ENCODE peak calls at places on chromosomes 6 and 20, in nine cellular contexts. Y is ovary, M is IMR-90, A is left ventricle myocardium inferior, J is tibial nerve, V is mammary epithelial cell, I is heart left ventricle, T is heart right ventricle, N is colonic mucosa. S is an unnamed sample.
A peak's percentile ranks its signal among the peaks of the same experiment; 100 is the strongest.

GRCh38 chr6:2441881-2442475 is 196.6 kb upstream of the GMDS start:
- DNase-seq in Y (no peak), M (peak; percentile 18), A (no peak), J (no peak), V (peak; percentile 29), I (no peak), T (no peak), N (no peak), S (no peak)

GRCh38 chr6:148037496-148037895 is 305.1 kb upstream of the SASH1 start:
- DNase-seq in Y (no peak), M (peak; percentile 50), A (no peak), J (no peak), V (no peak), I (no peak), T (no peak), N (no peak), S (no peak)

GRCh38 chr6:106716966-106717365 is 87.6 kb downstream of the QRSL1 start:
- DNase-seq in Y (no peak), M (no peak), A (no peak), J (no peak), V (no peak), I (no peak), T (no peak), N (peak; percentile 29), S (no peak)

GRCh38 chr6:7761047-7761446 is 35.1 kb downstream of the BMP6 start:
- DNase-seq in Y (no peak), M (peak; percentile 73), A (no peak), J (no peak), V (peak; percentile 52), I (no peak), T (no peak), N (no peak), S (no peak)

GRCh38 chr6:117270121-117270959 is 5.0 kb downstream of the VGLL2 start:
- DNase-seq in Y (no peak), M (no peak), A (no peak), J (no peak), V (peak; percentile 27), I (no peak), T (peak; percentile 12), N (no peak), S (peak; percentile 74)

GRCh38 chr6:75126518-75126917 is 79.3 kb downstream of the COL12A1 start:
- DNase-seq in Y (no peak), M (no peak), A (no peak), J (no peak), V (no peak), I (no peak), T (no peak), N (no peak), S (no peak)

GRCh38 chr6:148935705-148936306 is 189.0 kb downstream of the UST start:
- DNase-seq in Y (no peak), M (peak; percentile 71), A (no peak), J (no peak), V (peak; percentile 79), I (no peak), T (no peak), N (no peak), S (no peak)

GRCh38 chr20:23412026-23412425 is 9.3 kb downstream of the NAPB start:
- DNase-seq in Y (no peak), M (peak; percentile 7), A (no peak), J (no peak), V (no peak), I (no peak), T (no peak), N (no peak), S (no peak)

GRCh38 chr20:40251284-40251932 is 437.6 kb downstream of the MAFB start:
- DNase-seq in Y (no peak), M (peak; percentile 15), A (no peak), J (peak; percentile 30), V (peak; percentile 48), I (no peak), T (no peak), N (peak; percentile 50), S (no peak)

GRCh38 chr6:28648878-28649375 is 123.2 kb downstream of the GPX5 start:
- DNase-seq in Y (no peak), M (no peak), A (no peak), J (no peak), V (no peak), I (no peak), T (no peak), N (no peak), S (no peak)

GRCh38 chr6:22737331-22737730 is 168.0 kb downstream of the HDGFL1 start:
- DNase-seq in Y (peak; percentile 63), M (peak; percentile 53), A (no peak), J (peak; percentile 16), V (peak; percentile 17), I (no peak), T (no peak), N (peak; percentile 31), S (peak; percentile 63)

DNA sequence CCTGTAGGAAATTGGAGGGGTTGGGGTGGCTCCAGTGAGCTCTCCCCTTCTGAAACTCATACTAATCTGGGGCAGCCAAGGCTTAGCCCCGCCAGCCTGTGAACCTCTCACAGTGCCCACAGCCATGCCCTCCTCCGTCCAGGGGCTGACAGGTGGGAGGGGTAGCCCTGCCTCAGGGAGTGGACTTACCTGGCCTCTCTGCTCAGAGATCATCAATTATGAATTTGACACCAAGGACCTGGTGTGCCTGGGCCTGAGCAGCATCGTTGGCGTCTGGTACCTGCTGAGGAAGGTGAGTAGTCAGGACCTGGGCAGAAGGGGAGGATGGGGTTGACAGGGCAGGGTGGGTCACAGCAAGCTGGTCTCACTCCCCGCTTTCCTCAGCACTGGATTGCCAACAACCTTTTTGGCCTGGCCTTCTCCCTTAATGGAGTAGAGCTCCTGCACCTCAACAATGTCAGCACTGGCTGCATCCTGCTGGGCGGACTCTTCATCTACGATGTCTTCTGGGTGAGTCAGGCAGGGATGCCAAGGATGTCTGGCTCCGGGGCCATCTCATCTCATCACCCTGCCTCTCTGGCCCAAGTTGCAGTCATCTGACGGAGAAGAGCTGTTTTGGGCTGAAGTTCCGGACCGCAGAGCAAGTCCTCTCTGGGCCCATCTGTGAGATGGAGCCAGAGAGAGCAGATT is 34.7 kb downstream of the HM13 start:
- DNase-seq in Y (no peak), M (no peak), A (no peak), J (no peak), V (no peak), I (no peak), T (no peak), N (no peak), S (no peak)
- H3K4me3 ChIP-seq in Y (no peak overlapping the region), M (no peak overlapping the region), A (peak overlapping the region; percentile 70), J (peak overlapping the region; percentile 57), V (no peak overlapping the region), I (no peak overlapping the region), T (no peak overlapping the region), N (no peak overlapping the region), S (no peak overlapping the region)

DNA sequence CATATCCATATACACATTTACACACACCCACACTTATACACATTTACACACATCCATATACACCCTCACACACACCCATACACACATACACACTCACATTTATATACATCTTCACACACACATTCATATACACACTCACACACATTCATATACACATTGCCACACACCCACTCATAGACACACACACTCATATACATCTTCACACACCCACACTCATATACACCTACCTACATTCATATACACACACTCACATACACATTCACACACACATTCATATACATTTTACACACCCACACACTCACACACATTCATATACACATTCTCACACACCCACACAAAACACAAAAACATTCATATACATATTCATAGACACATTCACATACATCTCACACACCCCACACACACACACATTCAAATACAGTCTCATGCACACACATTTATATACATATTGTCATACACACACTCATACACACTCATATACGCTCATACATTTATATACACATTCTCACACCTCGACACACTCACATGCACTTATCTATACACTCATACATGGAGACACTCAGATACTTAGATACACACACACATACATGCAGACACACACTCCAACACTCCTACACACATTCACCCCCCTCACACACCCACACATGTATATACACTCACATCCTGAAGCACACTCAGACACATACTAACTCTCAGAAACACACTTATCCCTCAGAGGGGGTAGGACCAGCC is 82.1 kb downstream of the MRPL14 start:
- DNase-seq in Y (no peak), M (no peak), A (no peak), J (no peak), V (no peak), I (no peak), T (no peak), N (no peak), S (no peak)
- H3K4me1 ChIP-seq in Y (no peaks in the 10 kb centered on the region), M (peaks cover 52% of the 10 kb centered on the region), A (peaks cover 61% of the 10 kb centered on the region), J (peaks cover 67% of the 10 kb centered on the region), V (peaks cover 64% of the 10 kb centered on the region), I (no peaks in the 10 kb centered on the region), T (peaks cover 23% of the 10 kb centered on the region), N (no peaks in the 10 kb centered on the region), S (no peaks in the 10 kb centered on the region)

DNA sequence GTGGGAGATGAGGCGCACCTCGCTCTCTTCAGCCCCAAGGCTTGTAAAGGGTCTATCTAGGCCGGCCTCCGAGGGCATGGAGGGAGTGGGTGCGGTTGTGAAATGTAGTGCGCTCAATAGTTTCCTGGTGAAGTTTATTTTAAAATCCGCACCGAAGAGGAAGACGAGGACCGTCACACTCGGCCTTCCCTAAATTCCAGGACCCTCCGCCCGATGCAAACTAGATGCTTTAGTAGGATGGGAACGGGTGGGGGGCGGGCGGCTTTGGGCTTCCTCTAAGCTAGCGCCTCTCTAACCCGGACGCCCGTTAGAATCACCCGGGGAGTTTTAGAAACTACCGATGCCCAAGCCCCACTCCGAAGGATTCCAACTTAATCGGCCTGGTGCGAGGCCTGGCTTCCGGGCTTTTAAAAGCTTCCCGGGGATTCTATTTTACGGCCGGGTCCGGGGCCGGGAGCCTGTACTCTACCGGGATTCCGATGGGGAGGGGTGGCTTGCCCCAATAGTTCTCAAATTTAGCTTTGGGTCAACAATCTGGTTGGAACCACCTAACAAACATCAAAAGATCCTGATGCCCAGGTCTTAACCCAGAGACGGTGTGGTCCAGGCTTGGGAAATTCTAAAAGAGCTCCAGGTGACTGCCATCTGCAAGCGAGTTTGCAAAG is 548 bp upstream of the BCAS4 start:
- DNase-seq in Y (peak; percentile 43), M (no peak), A (no peak), J (no peak), V (no peak), I (no peak), T (no peak), N (no peak), S (no peak)
- H3K4me3 ChIP-seq in Y (peak overlapping the region; percentile 76), M (peak overlapping the region; percentile 12), A (peak overlapping the region; percentile 90), J (peak overlapping the region; percentile 74), V (peak overlapping the region; percentile 1), I (peak overlapping the region; percentile 82), T (peak overlapping the region; percentile 87), N (peak overlapping the region; percentile 73), S (no peak overlapping the region)

GRCh38 chr20:33687993-33688937 is 2.1 kb upstream of the E2F1 start:
- DNase-seq in Y (no peak), M (no peak), A (no peak), J (no peak), V (no peak), I (no peak), T (no peak), N (no peak), S (no peak)

GRCh38 chr20:33689493-33689892 is 3.3 kb upstream of the E2F1 start:
- DNase-seq in Y (no peak), M (no peak), A (no peak), J (no peak), V (no peak), I (no peak), T (no peak), N (no peak), S (no peak)

GRCh38 chr20:33687370-33687915 is 1.3 kb upstream of the E2F1 start:
- DNase-seq in Y (no peak), M (no peak), A (no peak), J (no peak), V (no peak), I (no peak), T (no peak), N (no peak), S (no peak)

GRCh38 chr20:33688938-33689424 is 2.8 kb upstream of the E2F1 start:
- DNase-seq in Y (no peak), M (no peak), A (no peak), J (no peak), V (no peak), I (no peak), T (no peak), N (no peak), S (no peak)

GRCh38 chr20:33689973-33690372 is 3.8 kb upstream of the E2F1 start:
- DNase-seq in Y (peak; percentile 55), M (peak; percentile 66), A (no peak), J (no peak), V (no peak), I (no peak), T (no peak), N (no peak), S (no peak)
- H3K4me1 ChIP-seq in Y (peaks cover 27% of the 10 kb centered on the region), M (peaks cover 9% of the 10 kb centered on the region), A (peaks cover 31% of the 10 kb centered on the region), J (peaks cover 42% of the 10 kb centered on the region), V (peaks cover 5% of the 10 kb centered on the region), I (peaks cover 5% of the 10 kb centered on the region), T (peaks cover 17% of the 10 kb centered on the region), N (peaks cover 10% of the 10 kb centered on the region), S (no peaks in the 10 kb centered on the region)

S was measured in aorta.